ENCODE peak calls at places on chromosomes 6 and 20, in four cellular contexts. H is GM23248; S is activated CD4-positive, alpha-beta T cell treated with anti-CD3 and anti-CD28 coated beads for 48 hours; Z is stimulated activated CD8-positive, alpha-beta memory T cell treated with anti-CD3 and anti-CD28 coated beads, Interleukin-4, amount 100 ng/mL, for 4 hours. K is an unnamed sample.

GRCh38 chr20:61723538-61724257 is 342.0 kb downstream of the TAF4 start:
- DNase-seq in H (no peak), Z (no peak), S (no peak), K (no peak)

GRCh38 chr6:69841862-69842261 is 24.5 kb upstream of the COL19A1 start:
- DNase-seq in H (no peak), Z (no peak), S (no peak), K (no peak)

GRCh38 chr20:8212286-8212685 is 80.2 kb downstream of the PLCB1 start:
- DNase-seq in Z (no peak), H (peak), S (no peak), K (no peak)

GRCh38 chr20:40433341-40433861 is 255.6 kb downstream of the MAFB start:
- DNase-seq in Z (no peak), S (no peak), H (no peak), K (no peak)

GRCh38 chr6:155400022-155400965 is 55.3 kb downstream of the NOX3 start:
- DNase-seq in Z (no peak), S (no peak), H (peak), K (peak)

GRCh38 chr6:32079566-32080290 is 29.4 kb downstream of the TNXB start:
- DNase-seq in H (peak), Z (no peak), S (no peak), K (peak)

GRCh38 chr20:49028684-49029083 is 17.4 kb upstream of the CSE1L start:
- DNase-seq in Z (no peak), S (no peak), H (peak), K (peak)

GRCh38 chr6:6220718-6221117 is 99.7 kb downstream of the F13A1 start:
- DNase-seq in S (no peak), H (peak), Z (no peak), K (no peak)

GRCh38 chr6:42088101-42088591 is 37.8 kb downstream of the TAF8 start:
- DNase-seq in S (no peak), H (no peak), Z (no peak), K (peak)

GRCh38 chr20:38857703-38858102 is 52.2 kb downstream of the PPP1R16B start:
- DNase-seq in H (no peak), Z (no peak), S (no peak), K (no peak)

GRCh38 chr6:170099387-170099786 is 191.5 kb downstream of the DLL1 start:
- DNase-seq in S (no peak), Z (no peak), H (no peak), K (no peak)

GRCh38 chr20:51497542-51498467 is 44.7 kb downstream of the NFATC2 start:
- DNase-seq in Z (no peak), H (peak), S (peak), K (no peak)

GRCh38 chr6:114649298-114649697 is 306.5 kb upstream of the HS3ST5 start:
- DNase-seq in S (no peak), Z (no peak), H (no peak), K (no peak)

GRCh38 chr6:51289041-51289440 is 470.4 kb downstream of the TFAP2B start:
- DNase-seq in Z (no peak), H (peak), S (no peak), K (peak)

GRCh38 chr20:8640461-8640860 is 428.4 kb upstream of the PLCB4 start:
- DNase-seq in Z (no peak), S (no peak), H (no peak), K (peak)

GRCh38 chr6:23412770-23413169 is 713.2 kb upstream of the NRSN1 start:
- DNase-seq in Z (no peak), H (peak), S (no peak), K (no peak)

GRCh38 chr6:53771780-53772624 is 22.8 kb upstream of the LRRC1 start:
- DNase-seq in Z (no peak), S (no peak), H (peak), K (peak)

GRCh38 chr6:52576392-52577021 is 353 bp downstream of the TRAM2 start:
- DNase-seq in Z (peak), S (peak), H (peak), K (peak)